ENCODE peak calls at places on chromosomes 16 and 17, in seven cellular contexts. V, I, L, U, W, Y and M are unnamed samples.

GRCh38 chr17:60047590-60047989 is 31.1 kb downstream of the HEATR6 start:
- DNase-seq in L (no peak), I (no peak), V (no peak), U (no peak), W (no peak), Y (no peak), M (no peak)

GRCh38 chr17:82948081-82948511 is 108.3 kb upstream of the ZNF750 start:
- DNase-seq in I (no peak), Y (peak; percentile 7), U (peak; percentile 69), W (no peak), L (no peak), V (no peak), M (no peak)

GRCh38 chr16:87098361-87098760 is 218.8 kb downstream of the C16orf95 start:
- DNase-seq in L (no peak), V (peak; percentile 94), I (no peak), W (no peak), U (peak; percentile 80), Y (no peak), M (no peak)

GRCh38 chr17:28552201-28552999 is at the start of gene UNC119:
- DNase-seq in W (peak; percentile 65), I (no peak), V (peak; percentile 82), Y (peak; percentile 79), U (peak; percentile 94), L (peak; percentile 90), M (peak; percentile 81)

GRCh38 chr17:28711723-28712036 is at the start of gene PROCA1:
- DNase-seq in I (no peak), V (no peak), L (no peak), W (no peak), U (no peak), Y (no peak), M (no peak)

GRCh38 chr16:74999208-74999682 is 421 bp downstream of the ZNRF1 start:
- DNase-seq in W (peak; percentile 23), V (peak; percentile 30), I (no peak), U (peak; percentile 84), Y (peak; percentile 62), L (no peak), M (peak; percentile 31)

GRCh38 chr16:53518550-53519416 is 15.8 kb upstream of the AKTIP start:
- DNase-seq in L (no peak), I (no peak), Y (no peak), V (no peak), W (no peak), U (peak; percentile 88), M (peak; percentile 54)

GRCh38 chr16:67783353-67783725 is 23.0 kb downstream of the RANBP10 start:
- DNase-seq in U (no peak), W (no peak), Y (no peak), I (no peak), V (no peak), L (no peak), M (no peak)

GRCh38 chr17:56319531-56319930 is 166.3 kb downstream of the ANKFN1 start:
- DNase-seq in V (no peak), Y (no peak), U (no peak), L (no peak), W (no peak), I (no peak), M (no peak)

GRCh38 chr16:62540496-62540895 is 504.3 kb upstream of the CDH8 start:
- DNase-seq in V (no peak), I (no peak), W (no peak), U (no peak), L (no peak), Y (no peak), M (no peak)

GRCh38 chr16:11100239-11100750 is 155.7 kb downstream of the SOCS1 start:
- DNase-seq in W (no peak), I (no peak), U (no peak), Y (peak; percentile 81), L (peak; percentile 30), V (no peak), M (peak; percentile 18)

GRCh38 chr16:5449901-5450300 is 352.3 kb upstream of the EEF2KMT start:
- DNase-seq in V (no peak), W (no peak), I (no peak), Y (no peak), U (peak; percentile 29), L (no peak), M (no peak)

GRCh38 chr16:58094791-58095574 is 34.2 kb downstream of the CFAP20 start:
- DNase-seq in I (no peak), W (peak; percentile 42), V (no peak), U (no peak), L (no peak), Y (no peak), M (no peak)

GRCh38 chr17:38799501-38800236 is at the start of gene PIP4K2B:
- DNase-seq in V (peak; percentile 96), I (peak; percentile 87), Y (peak; percentile 96), L (peak; percentile 95), W (peak; percentile 93), U (peak; percentile 98), M (peak; percentile 92)

GRCh38 chr16:14244344-14245010 is 173.4 kb downstream of the MRTFB start:
- DNase-seq in W (no peak), V (no peak), I (no peak), U (no peak), Y (no peak), L (no peak), M (no peak)

GRCh38 chr17:80575057-80575875 is 30.6 kb downstream of the RPTOR start:
- DNase-seq in Y (peak; percentile 58), U (peak; percentile 95), I (peak; percentile 27), L (peak; percentile 97), V (peak; percentile 82), W (peak; percentile 98), M (peak; percentile 97)

GRCh38 chr16:84603115-84603816 is 14.6 kb downstream of the COTL1 start:
- DNase-seq in W (no peak), V (peak; percentile 45), I (peak; percentile 83), U (peak; percentile 96), L (no peak), Y (peak; percentile 89), M (no peak)

GRCh38 chr16:87628940-87629339 is 26.6 kb downstream of the JPH3 start:
- DNase-seq in V (no peak), Y (no peak), W (no peak), U (no peak), I (no peak), L (no peak), M (no peak)

GRCh38 chr17:59827721-59828477 is 64.8 kb downstream of the TUBD1 start:
- DNase-seq in Y (no peak), W (no peak), L (no peak), U (peak; percentile 59), V (no peak), I (no peak), M (no peak)

GRCh38 chr17:43389022-43389947 is 9.5 kb upstream of the ARL4D start:
- DNase-seq in U (peak; percentile 98), I (peak; percentile 47), L (peak; percentile 69), W (peak; percentile 68), Y (peak; percentile 83), V (peak; percentile 78), M (peak; percentile 58)

GRCh38 chr17:83182620-83183063 is 103.2 kb downstream of the METRNL start:
- DNase-seq in U (peak; percentile 91), L (peak; percentile 8), V (peak; percentile 5), I (no peak), Y (peak; percentile 13), W (no peak), M (no peak)

GRCh38 chr16:72473631-72474030 is 301.7 kb upstream of the PMFBP1 start:
- DNase-seq in I (no peak), Y (no peak), V (no peak), L (no peak), W (no peak), U (no peak), M (no peak)

GRCh38 chr16:72470541-72470940 is 298.6 kb upstream of the PMFBP1 start:
- DNase-seq in I (no peak), V (no peak), W (no peak), L (no peak), Y (no peak), U (no peak), M (no peak)

GRCh38 chr16:72469932-72470331 is 298.0 kb upstream of the PMFBP1 start:
- DNase-seq in I (no peak), U (no peak), Y (no peak), L (no peak), V (no peak), W (no peak), M (no peak)

GRCh38 chr16:72468582-72468981 is 296.6 kb upstream of the PMFBP1 start:
- DNase-seq in V (no peak), Y (no peak), W (no peak), U (no peak), L (no peak), I (no peak), M (no peak)

DNA sequence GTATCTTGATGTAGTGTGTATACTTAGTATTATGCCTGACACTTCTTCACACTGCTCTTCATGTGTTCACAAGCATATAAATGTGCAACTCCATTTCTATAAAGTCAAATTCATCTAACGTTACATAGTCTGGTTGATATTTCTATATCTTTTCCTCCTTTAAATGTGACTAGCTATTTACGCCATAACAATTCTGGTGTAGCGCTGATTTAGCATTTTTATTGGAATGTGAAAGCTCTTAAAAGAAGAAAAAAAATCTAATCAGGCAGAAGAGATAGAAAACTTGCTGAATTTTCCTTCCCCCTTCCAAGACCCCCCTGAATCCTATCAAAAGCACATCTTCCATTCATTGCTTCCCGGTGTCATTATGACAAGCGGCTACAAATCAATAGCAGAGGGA is 299.4 kb upstream of the PMFBP1 start:
- DNase-seq in V (no peak), U (no peak), Y (no peak), L (no peak), I (no peak), W (no peak), M (no peak)
- TF ChIP-seq CTCF in V (no peak), U (no peak), Y (no peak), L (no peak), I (no peak), W (no peak), M (no peak)

GRCh38 chr17:51961689-51962088 is 196.8 kb downstream of the CA10 start:
- DNase-seq in U (no peak), Y (no peak), W (no peak), L (no peak), V (no peak), I (no peak), M (no peak)

GRCh38 chr17:51955245-51955644 is 203.3 kb downstream of the CA10 start:
- DNase-seq in W (no peak), V (no peak), L (no peak), U (no peak), Y (no peak), I (no peak), M (no peak)

DNA sequence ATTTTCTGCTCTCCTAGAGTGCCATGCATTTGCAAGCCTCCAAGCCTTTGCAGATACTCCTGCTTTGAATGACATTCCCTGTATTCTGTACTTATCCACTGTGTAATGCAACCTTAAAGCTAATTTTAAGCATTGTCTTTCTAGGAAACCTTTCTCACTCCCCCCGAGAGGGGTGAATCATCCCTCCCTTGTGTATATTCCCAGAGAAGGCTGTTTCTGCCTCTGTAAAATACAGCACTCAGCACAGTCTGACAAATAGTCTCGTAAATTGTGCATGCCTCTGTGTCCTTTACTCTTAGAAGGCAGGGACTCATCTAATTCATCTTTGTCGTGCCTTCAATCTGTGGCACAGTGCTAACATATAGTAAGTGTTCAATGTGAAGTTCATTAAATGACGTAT is 200.8 kb downstream of the CA10 start:
- DNase-seq in U (no peak), L (no peak), V (no peak), I (no peak), Y (no peak), W (no peak), M (no peak)
- TF ChIP-seq CTCF in U (no peak), L (no peak), V (no peak), I (no peak), Y (no peak), W (no peak), M (no peak)

GRCh38 chr17:40862985-40863733 is 3.9 kb downstream of the KRT12 start:
- DNase-seq in L (peak; percentile 56), V (no peak), I (no peak), U (no peak), Y (no peak), W (peak; percentile 22), M (peak; percentile 82)
- TF ChIP-seq CTCF in L (peak; percentile 46), V (no peak), I (no peak), U (no peak), Y (no peak), W (peak; percentile 39), M (peak; percentile 66)

GRCh38 chr17:41602524-41602923 is 10.0 kb downstream of the KRT16 start:
- DNase-seq in U (no peak), Y (no peak), W (no peak), L (no peak), V (no peak), I (no peak), M (no peak)
- TF ChIP-seq CTCF in U (no peak), Y (no peak), W (no peak), L (no peak), V (no peak), I (no peak), M (no peak)